ENCODE peak calls at places on chromosomes 16 and 17, in five cellular contexts. A, O, D, H and P are unnamed samples.
A peak's percentile ranks its signal among the peaks of the same experiment; 100 is the strongest.

GRCh38 chr16:22739077-22739476 is 74.9 kb upstream of the HS3ST2 start:
- DNase-seq in A (no peak), O (no peak), D (no peak), H (no peak), P (no peak)

GRCh38 chr17:9587969-9588656 is 11.7 kb downstream of the CFAP52 start:
- DNase-seq in A (no peak), O (no peak), D (no peak), H (no peak), P (no peak)

GRCh38 chr16:75236736-75237397 is 14.6 kb downstream of the BCAR1 start:
- DNase-seq in A (no peak), O (no peak), D (no peak), H (no peak), P (no peak)

GRCh38 chr17:41434313-41434895 is 6.4 kb downstream of the KRT38 start:
- DNase-seq in A (no peak), O (no peak), D (no peak), H (no peak), P (no peak)

GRCh38 chr17:38707678-38708351 is 2.7 kb downstream of the MLLT6 start:
- DNase-seq in A (no peak), O (no peak), D (no peak), H (no peak), P (no peak)

GRCh38 chr17:45316271-45317112 is at the start of gene MAP3K14:
- DNase-seq in A (peak; percentile 85), O (no peak), D (no peak), H (no peak), P (no peak)

GRCh38 chr16:83887088-83887487 is 11.8 kb upstream of the MLYCD start:
- DNase-seq in A (no peak), O (no peak), D (no peak), H (no peak), P (no peak)

GRCh38 chr17:65008877-65009276 is 47.7 kb downstream of the GNA13 start:
- DNase-seq in A (no peak), O (no peak), D (no peak), H (no peak), P (no peak)

GRCh38 chr16:30355954-30356308 is 823 bp upstream of the CD2BP2 start:
- DNase-seq in A (no peak), O (no peak), D (no peak), H (no peak), P (no peak)

GRCh38 chr16:29312835-29313558 is 93.5 kb downstream of the NPIPB11 start:
- DNase-seq in A (peak; percentile 63), O (no peak), D (no peak), H (peak; percentile 24), P (no peak)